ENCODE peak calls at places on chromosomes 7 and 10, in six cellular contexts. O is K562, F is adrenal gland, M is body of pancreas, D is spleen, K is tibial nerve. P is an unnamed sample.

GRCh38 chr10:37384923-37385322 is 259.5 kb downstream of the ANKRD30A start:
- DNase-seq in O (no peak), F (no peak), M (no peak), D (no peak), K (no peak), P (no peak)

GRCh38 chr7:56099653-56100052 is 6.6 kb downstream of the CHCHD2 start:
- DNase-seq in O (no peak), F (no peak), M (no peak), D (peak), K (no peak), P (no peak)

GRCh38 chr7:69198250-69198649 is 400.0 kb upstream of the AUTS2 start:
- DNase-seq in O (no peak), F (no peak), M (no peak), D (no peak), K (no peak), P (no peak)

GRCh38 chr7:72577107-72577506 is 165.0 kb upstream of the CALN1 start:
- DNase-seq in O (no peak), F (no peak), M (no peak), D (no peak), K (no peak), P (no peak)

GRCh38 chr7:27242580-27243339 is at the start of gene EVX1:
- DNase-seq in O (no peak), F (no peak), M (no peak), D (no peak), K (no peak), P (no peak)

GRCh38 chr10:112958275-112958995 is 8.4 kb downstream of the TCF7L2 start:
- DNase-seq in O (no peak), F (no peak), M (no peak), D (no peak), K (no peak), P (no peak)

GRCh38 chr10:79422178-79422892 is 23.1 kb downstream of the ZCCHC24 start:
- DNase-seq in O (no peak), F (no peak), M (no peak), D (peak), K (peak), P (no peak)

GRCh38 chr7:127390817-127391590 is 1.5 kb downstream of the ZNF800 start:
- DNase-seq in O (no peak), F (no peak), M (no peak), D (no peak), K (no peak), P (no peak)

GRCh38 chr10:23530079-23530478 is 91.2 kb downstream of the OTUD1 start:
- DNase-seq in O (no peak), F (no peak), M (no peak), D (no peak), K (no peak), P (no peak)

GRCh38 chr7:73876361-73876760 is 15.4 kb downstream of the TMEM270 start:
- DNase-seq in O (no peak), F (no peak), M (no peak), D (no peak), K (no peak), P (no peak)

GRCh38 chr10:94430705-94431104 is 28.4 kb downstream of the TBC1D12 start:
- DNase-seq in O (no peak), F (no peak), M (no peak), D (no peak), K (peak), P (no peak)

GRCh38 chr10:26737730-26738129 is 40.2 kb downstream of the PDSS1 start:
- DNase-seq in O (no peak), F (no peak), M (peak), D (no peak), K (peak), P (no peak)

GRCh38 chr7:27901028-27901760 is 161.2 kb downstream of the TAX1BP1 start:
- DNase-seq in O (no peak), F (no peak), M (no peak), D (no peak), K (no peak), P (no peak)

GRCh38 chr10:80414126-80414898 is 6.0 kb downstream of the PRXL2A start:
- DNase-seq in O (peak), F (no peak), M (no peak), D (no peak), K (no peak), P (peak)

GRCh38 chr10:3151889-3152565 is 20.6 kb downstream of the PITRM1 start:
- DNase-seq in O (no peak), F (no peak), M (no peak), D (no peak), K (no peak), P (no peak)

GRCh38 chr10:132363376-132363775 is 31.4 kb downstream of the LRRC27 start:
- DNase-seq in O (no peak), F (no peak), M (no peak), D (peak), K (no peak), P (no peak)

GRCh38 chr10:117830832-117831231 is 215.9 kb downstream of the RAB11FIP2 start:
- DNase-seq in O (no peak), F (no peak), M (no peak), D (no peak), K (no peak), P (no peak)

GRCh38 chr10:60901561-60902235 is 42.3 kb downstream of the RHOBTB1 start:
- DNase-seq in O (no peak), F (peak), M (no peak), D (peak), K (no peak), P (no peak)

GRCh38 chr10:69801434-69802315 is at the start of gene COL13A1:
- DNase-seq in O (peak), F (peak), M (peak), D (peak), K (no peak), P (peak)

GRCh38 chr7:116528008-116528789 is 3.4 kb downstream of the CAV1 start:
- DNase-seq in O (no peak), F (peak), M (peak), D (no peak), K (peak), P (no peak)

GRCh38 chr10:79164075-79164474 is 95.3 kb downstream of the ZMIZ1 start:
- DNase-seq in O (no peak), F (no peak), M (no peak), D (no peak), K (no peak), P (no peak)

GRCh38 chr10:72794260-72794659 is 99.3 kb upstream of the OIT3 start:
- DNase-seq in O (peak), F (no peak), M (no peak), D (no peak), K (no peak), P (peak)

GRCh38 chr7:149422914-149423285 is 38.0 kb downstream of the ZNF777 start:
- DNase-seq in O (no peak), F (peak), M (peak), D (peak), K (no peak), P (peak)

GRCh38 chr7:45681596-45682357 is 107.6 kb downstream of the ADCY1 start:
- DNase-seq in O (no peak), F (peak), M (no peak), D (peak), K (peak), P (no peak)

GRCh38 chr7:136923111-136923510 is 54.7 kb downstream of the CHRM2 start:
- DNase-seq in O (no peak), F (no peak), M (no peak), D (no peak), K (no peak), P (no peak)

GRCh38 chr10:99659868-99660366 is 608 bp downstream of the ENTPD7 start:
- DNase-seq in O (no peak), F (no peak), M (no peak), D (peak), K (no peak), P (peak)

GRCh38 chr10:28256776-28257175 is 46.1 kb downstream of the MPP7 start:
- DNase-seq in O (no peak), F (no peak), M (no peak), D (no peak), K (no peak), P (no peak)

GRCh38 chr10:67794909-67795460 is 43.0 kb downstream of the DNAJC12 start:
- DNase-seq in O (peak), F (no peak), M (no peak), D (no peak), K (no peak), P (no peak)

GRCh38 chr7:43198599-43199090 is 86.2 kb downstream of the HECW1 start:
- DNase-seq in O (no peak), F (no peak), M (no peak), D (no peak), K (no peak), P (no peak)

GRCh38 chr10:91652364-91652763 is 19.5 kb upstream of the PPP1R3C start:
- DNase-seq in O (no peak), F (no peak), M (peak), D (no peak), K (no peak), P (no peak)

GRCh38 chr7:2641406-2642393 is 9.9 kb downstream of the TTYH3 start:
- DNase-seq in O (no peak), F (peak), M (peak), D (peak), K (peak), P (no peak)

GRCh38 chr7:98483276-98483963 is 82.5 kb upstream of the BAIAP2L1 start:
- DNase-seq in O (no peak), F (no peak), M (no peak), D (peak), K (no peak), P (no peak)

GRCh38 chr7:159128767-159129166 is 15.9 kb downstream of the VIPR2 start:
- DNase-seq in O (no peak), F (no peak), M (no peak), D (peak), K (no peak), P (no peak)

GRCh38 chr10:72337039-72337629 is 17.6 kb downstream of the DNAJB12 start:
- DNase-seq in O (peak), F (peak), M (peak), D (peak), K (peak), P (peak)

GRCh38 chr10:96491303-96491702 is 22.4 kb downstream of the TLL2 start:
- DNase-seq in O (peak), F (no peak), M (no peak), D (no peak), K (no peak), P (peak)

GRCh38 chr10:65415318-65415717 is 1510.5 kb upstream of the LRRTM3 start:
- DNase-seq in O (no peak), F (no peak), M (no peak), D (no peak), K (no peak), P (no peak)

GRCh38 chr7:47400741-47401206 is 181.1 kb downstream of the TNS3 start:
- DNase-seq in O (peak), F (no peak), M (no peak), D (peak), K (no peak), P (no peak)

GRCh38 chr7:112112822-112113255 is 93.4 kb downstream of the DOCK4 start:
- DNase-seq in O (no peak), F (no peak), M (peak), D (no peak), K (peak), P (no peak)

GRCh38 chr7:55019691-55020480 is 1.1 kb downstream of the EGFR start:
- DNase-seq in O (no peak), F (peak), M (peak), D (no peak), K (no peak), P (no peak)

GRCh38 chr7:55021053-55021452 is 2.2 kb downstream of the EGFR start:
- DNase-seq in O (no peak), F (no peak), M (no peak), D (no peak), K (no peak), P (no peak)

GRCh38 chr7:55019329-55019690 is 493 bp downstream of the EGFR start:
- DNase-seq in O (no peak), F (peak), M (peak), D (no peak), K (peak), P (no peak)

GRCh38 chr7:55021951-55022617 is 3.3 kb downstream of the EGFR start:
- DNase-seq in O (no peak), F (no peak), M (no peak), D (no peak), K (no peak), P (no peak)

DNA sequence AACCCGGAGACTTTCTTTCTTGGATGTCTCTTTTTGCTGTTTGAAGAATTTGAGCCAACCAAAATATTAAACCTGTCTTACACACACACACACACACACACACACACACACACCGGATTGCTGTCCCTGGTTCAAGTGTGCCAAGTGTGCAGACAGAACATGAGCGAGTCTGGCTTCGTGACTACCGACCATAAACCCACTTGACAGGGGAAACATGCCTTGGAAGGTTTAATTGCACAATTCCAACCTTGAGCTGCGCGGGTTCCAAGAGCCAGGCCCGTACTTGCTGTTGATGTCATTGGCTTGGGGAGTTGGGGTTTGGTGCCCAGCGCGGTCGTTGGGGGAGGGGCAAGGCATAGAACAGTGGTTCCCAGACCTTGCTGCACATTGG is 1.7 kb downstream of the EGFR start:
- DNase-seq in O (no peak), F (peak), M (peak), D (no peak), K (peak), P (no peak)
- TF ChIP-seq POLR2A in O (no peak), F (peak), M (peak), D (no peak), K (no peak), P (no peak)

GRCh38 chr10:103784723-103785418 is 70.5 kb downstream of the SH3PXD2A start:
- DNase-seq in O (no peak), F (no peak), M (no peak), D (no peak), K (no peak), P (no peak)
- TF ChIP-seq POLR2A in O (no peak), F (no peak), M (no peak), D (no peak), K (no peak), P (no peak)

DNA sequence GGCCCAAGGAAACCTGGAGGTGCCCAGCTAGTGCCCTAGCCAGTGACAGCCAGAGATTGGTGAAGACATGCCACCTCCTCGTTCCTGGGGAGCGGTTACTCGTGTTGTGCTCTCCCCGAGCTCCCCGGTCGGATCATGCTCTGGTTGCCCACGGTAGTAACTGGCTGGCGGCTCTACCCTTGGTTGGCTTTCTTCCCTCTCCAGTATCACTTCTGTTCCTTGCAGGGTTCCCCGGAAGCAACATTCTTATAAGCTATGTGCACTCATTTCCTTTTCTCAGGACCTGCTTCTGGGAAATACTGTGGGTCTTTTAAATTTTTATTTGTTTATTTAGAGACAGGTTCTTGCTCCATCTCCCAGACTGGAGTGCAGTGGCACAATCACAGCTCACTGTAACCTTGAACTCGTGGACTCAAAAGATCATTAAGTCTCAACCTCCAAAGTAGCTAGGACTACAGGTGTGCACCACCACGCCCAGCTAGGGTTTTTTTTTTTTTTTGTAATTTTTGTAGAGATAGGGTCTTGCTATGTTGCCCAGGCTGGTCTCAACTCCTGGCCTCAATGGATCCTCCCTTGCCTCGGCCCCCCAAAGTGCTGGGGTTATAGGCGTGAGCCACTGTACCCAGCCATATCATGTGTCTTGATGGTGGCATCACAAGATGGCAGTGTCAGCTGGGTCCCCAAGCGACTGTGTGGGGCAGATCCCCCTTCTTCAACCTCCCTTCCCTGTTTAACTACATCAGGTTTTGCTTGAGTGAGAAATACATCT is 6.9 kb upstream of the CALHM1 start:
- DNase-seq in O (no peak), F (no peak), M (no peak), D (no peak), K (no peak), P (no peak)
- TF ChIP-seq POLR2A in O (no peak), F (no peak), M (no peak), D (no peak), K (no peak), P (no peak)

GRCh38 chr10:102395677-102396197 is at the start of gene NFKB2:
- DNase-seq in O (no peak), F (peak), M (no peak), D (peak), K (no peak), P (no peak)

GRCh38 chr10:102396251-102396650 is 746 bp downstream of the NFKB2 start:
- DNase-seq in O (peak), F (no peak), M (no peak), D (no peak), K (no peak), P (no peak)

GRCh38 chr10:102393411-102394078 is 2.0 kb upstream of the NFKB2 start:
- DNase-seq in O (no peak), F (no peak), M (no peak), D (peak), K (no peak), P (no peak)

GRCh38 chr10:102394079-102394800 is 1.3 kb upstream of the NFKB2 start:
- DNase-seq in O (peak), F (peak), M (peak), D (peak), K (peak), P (peak)

GRCh38 chr10:102394801-102395676 is 466 bp upstream of the NFKB2 start:
- DNase-seq in O (peak), F (peak), M (peak), D (peak), K (peak), P (peak)
- TF ChIP-seq POLR2A in O (no peak), F (peak), M (peak), D (peak), K (peak), P (peak)

DNA sequence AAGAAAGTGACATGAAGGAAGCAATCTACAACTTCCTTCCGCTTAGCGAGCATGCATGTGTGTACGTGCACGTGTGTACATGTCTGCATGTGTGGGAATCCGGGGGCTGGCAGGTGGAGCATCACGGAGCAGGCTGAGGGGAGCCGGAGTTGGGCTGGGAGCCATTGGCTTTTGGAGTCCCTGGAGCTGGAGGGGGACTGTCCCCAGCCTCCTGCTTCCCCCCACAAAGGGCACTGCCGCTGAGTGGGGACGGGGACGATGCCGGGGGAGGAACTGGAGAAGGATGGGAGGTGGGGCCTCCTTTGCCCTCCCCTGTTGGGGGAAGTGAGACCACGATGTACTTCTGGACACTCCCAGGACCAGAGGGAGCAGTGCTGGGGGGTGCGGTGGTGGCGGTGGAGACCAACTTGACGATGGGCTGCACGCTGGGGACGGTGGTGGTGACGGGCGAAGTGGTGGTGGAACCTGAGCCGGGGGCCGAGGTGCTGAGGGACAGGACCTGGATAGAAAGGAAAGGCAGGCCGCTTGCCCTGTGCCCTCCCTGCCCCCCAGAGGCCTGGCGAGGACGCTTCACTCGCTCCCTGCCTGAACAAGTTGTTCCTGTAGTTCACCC is 5.8 kb downstream of the AP4M1 start:
- DNase-seq in O (no peak), F (no peak), M (no peak), D (no peak), K (no peak), P (no peak)
- TF ChIP-seq POLR2A in O (no peak), F (no peak), M (no peak), D (no peak), K (no peak), P (no peak)

DNA sequence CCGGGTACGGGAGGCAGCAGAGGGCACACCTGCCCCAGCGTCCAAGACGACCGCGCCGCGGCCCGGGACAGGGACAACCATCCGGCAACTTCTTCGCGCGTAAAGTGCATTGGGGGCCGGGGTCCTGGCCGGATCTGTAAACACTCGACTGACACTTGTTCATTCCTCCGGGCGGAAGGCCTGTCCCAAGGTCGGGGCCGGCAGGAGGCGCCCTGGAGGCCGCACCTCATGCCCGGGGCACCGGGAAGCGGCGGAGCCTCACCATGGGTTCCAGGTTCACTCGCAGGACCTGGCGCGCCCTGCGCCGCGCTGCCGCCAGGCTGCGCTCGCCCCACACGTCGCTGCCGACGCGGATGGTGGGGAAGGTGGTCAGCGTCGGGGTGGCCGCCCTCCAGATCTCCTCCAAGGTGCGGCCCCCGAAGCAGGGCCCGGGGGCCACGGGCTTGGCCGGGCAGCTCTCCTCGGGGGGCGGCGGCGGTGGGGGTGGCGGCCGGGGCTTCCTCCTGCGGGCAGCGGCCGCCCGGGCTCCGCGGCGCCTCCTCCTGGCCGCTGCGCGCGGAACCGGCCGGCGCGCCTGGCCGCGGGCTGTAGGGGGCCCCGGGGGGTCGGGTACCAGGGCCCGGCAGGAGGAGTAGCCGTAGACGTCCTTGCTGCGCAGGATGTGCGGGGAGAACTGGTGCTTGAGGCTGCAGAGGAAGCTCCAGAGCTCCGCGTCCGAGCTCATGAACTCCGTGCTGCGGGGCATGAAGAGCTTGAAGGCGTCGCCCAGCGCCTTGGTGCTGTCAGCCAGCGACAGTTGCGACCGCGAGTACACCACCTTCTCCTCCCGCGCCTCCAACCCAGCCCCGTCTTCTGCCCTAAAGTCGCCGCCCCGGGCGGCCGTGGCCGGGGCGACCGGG is 746 bp downstream of the CCDC71L start:
- DNase-seq in O (peak), F (peak), M (peak), D (peak), K (peak), P (peak)
- TF ChIP-seq POLR2A in O (peak), F (no peak), M (peak), D (no peak), K (no peak), P (no peak)